ENCODE peak calls at places on chromosomes 7 and 10, in eight cellular contexts. One of them, this sample, is unnamed.
A peak's percentile ranks its signal among the peaks of the same experiment; 100 is the strongest.

GRCh38 chr7:99386584-99387238 is 12.2 kb downstream of the ARPC1B start:
- DNase-seq in RWPE2: no peak
- DNase-seq in ovary: no peak
- DNase-seq in fibroblast of mammary gland: peak; percentile 66
- DNase-seq in H9: no peak
- DNase-seq in HL-60: peak; percentile 63
- DNase-seq in HFFc6: peak; percentile 48
- DNase-seq in neural crest cell: no peak
- DNase-seq in this sample: no peak

GRCh38 chr10:126350216-126350992 is 37.9 kb downstream of the ADAM12 start:
- DNase-seq in ovary: no peak
- DNase-seq in HL-60: no peak
- DNase-seq in HFFc6: peak; percentile 94
- DNase-seq in RWPE2: peak; percentile 86
- DNase-seq in H9: no peak
- DNase-seq in neural crest cell: no peak
- DNase-seq in fibroblast of mammary gland: peak; percentile 92
- DNase-seq in this sample: no peak

GRCh38 chr10:110967645-110968044 is 48.2 kb downstream of the SHOC2 start:
- DNase-seq in H9: no peak
- DNase-seq in HFFc6: no peak
- DNase-seq in neural crest cell: no peak
- DNase-seq in ovary: no peak
- DNase-seq in HL-60: no peak
- DNase-seq in RWPE2: no peak
- DNase-seq in fibroblast of mammary gland: no peak
- DNase-seq in this sample: no peak

GRCh38 chr7:159035571-159036073 is 109.0 kb downstream of the VIPR2 start:
- DNase-seq in HL-60: no peak
- DNase-seq in ovary: no peak
- DNase-seq in fibroblast of mammary gland: no peak
- DNase-seq in H9: peak; percentile 27
- DNase-seq in neural crest cell: no peak
- DNase-seq in HFFc6: no peak
- DNase-seq in RWPE2: no peak
- DNase-seq in this sample: no peak

GRCh38 chr10:128124813-128125403 is 1.3 kb downstream of the MKI67 start:
- DNase-seq in ovary: no peak
- DNase-seq in neural crest cell: no peak
- DNase-seq in HL-60: no peak
- DNase-seq in fibroblast of mammary gland: no peak
- DNase-seq in H9: no peak
- DNase-seq in RWPE2: no peak
- DNase-seq in HFFc6: no peak
- DNase-seq in this sample: no peak

GRCh38 chr10:97124211-97124610 is 61.5 kb downstream of the SLIT1 start:
- DNase-seq in HFFc6: no peak
- DNase-seq in neural crest cell: no peak
- DNase-seq in RWPE2: no peak
- DNase-seq in HL-60: no peak
- DNase-seq in fibroblast of mammary gland: no peak
- DNase-seq in H9: no peak
- DNase-seq in ovary: no peak
- DNase-seq in this sample: no peak

GRCh38 chr7:30657131-30657530 is 25.1 kb downstream of the CRHR2 start:
- DNase-seq in neural crest cell: no peak
- DNase-seq in HFFc6: no peak
- DNase-seq in fibroblast of mammary gland: no peak
- DNase-seq in RWPE2: peak; percentile 22
- DNase-seq in H9: no peak
- DNase-seq in ovary: no peak
- DNase-seq in HL-60: no peak
- DNase-seq in this sample: peak; percentile 1

GRCh38 chr7:12696001-12696400 is 8.6 kb downstream of the ARL4A start:
- DNase-seq in HFFc6: no peak
- DNase-seq in RWPE2: no peak
- DNase-seq in H9: no peak
- DNase-seq in fibroblast of mammary gland: no peak
- DNase-seq in HL-60: no peak
- DNase-seq in neural crest cell: no peak
- DNase-seq in ovary: no peak
- DNase-seq in this sample: no peak

GRCh38 chr10:108783897-108784296 is 1139.4 kb downstream of the XPNPEP1 start:
- DNase-seq in HFFc6: peak; percentile 43
- DNase-seq in neural crest cell: peak; percentile 3
- DNase-seq in ovary: no peak
- DNase-seq in HL-60: peak; percentile 54
- DNase-seq in H9: peak; percentile 58
- DNase-seq in RWPE2: no peak
- DNase-seq in fibroblast of mammary gland: peak; percentile 77
- DNase-seq in this sample: no peak

GRCh38 chr10:86349474-86349873 is 17.1 kb downstream of the GRID1 start:
- DNase-seq in HFFc6: no peak
- DNase-seq in HL-60: no peak
- DNase-seq in ovary: no peak
- DNase-seq in H9: peak; percentile 87
- DNase-seq in neural crest cell: peak; percentile 34
- DNase-seq in RWPE2: peak; percentile 13
- DNase-seq in fibroblast of mammary gland: no peak
- DNase-seq in this sample: no peak

GRCh38 chr10:7545256-7545655 is 121.5 kb downstream of the ITIH5 start:
- DNase-seq in HL-60: no peak
- DNase-seq in RWPE2: no peak
- DNase-seq in ovary: no peak
- DNase-seq in HFFc6: no peak
- DNase-seq in neural crest cell: no peak
- DNase-seq in fibroblast of mammary gland: no peak
- DNase-seq in H9: no peak
- DNase-seq in this sample: no peak

GRCh38 chr10:7542189-7542914 is 124.4 kb downstream of the ITIH5 start:
- DNase-seq in HFFc6: no peak
- DNase-seq in fibroblast of mammary gland: no peak
- DNase-seq in neural crest cell: no peak
- DNase-seq in H9: no peak
- DNase-seq in RWPE2: no peak
- DNase-seq in ovary: no peak
- DNase-seq in HL-60: no peak
- DNase-seq in this sample: no peak

GRCh38 chr10:7538970-7539694 is 127.6 kb downstream of the ITIH5 start:
- DNase-seq in fibroblast of mammary gland: no peak
- DNase-seq in HFFc6: no peak
- DNase-seq in HL-60: no peak
- DNase-seq in ovary: no peak
- DNase-seq in RWPE2: no peak
- DNase-seq in H9: no peak
- DNase-seq in neural crest cell: no peak
- DNase-seq in this sample: no peak

GRCh38 chr10:7544203-7544602 is 122.6 kb downstream of the ITIH5 start:
- DNase-seq in fibroblast of mammary gland: peak; percentile 53
- DNase-seq in HL-60: no peak
- DNase-seq in neural crest cell: no peak
- DNase-seq in HFFc6: no peak
- DNase-seq in H9: no peak
- DNase-seq in ovary: no peak
- DNase-seq in RWPE2: no peak
- DNase-seq in this sample: no peak

DNA sequence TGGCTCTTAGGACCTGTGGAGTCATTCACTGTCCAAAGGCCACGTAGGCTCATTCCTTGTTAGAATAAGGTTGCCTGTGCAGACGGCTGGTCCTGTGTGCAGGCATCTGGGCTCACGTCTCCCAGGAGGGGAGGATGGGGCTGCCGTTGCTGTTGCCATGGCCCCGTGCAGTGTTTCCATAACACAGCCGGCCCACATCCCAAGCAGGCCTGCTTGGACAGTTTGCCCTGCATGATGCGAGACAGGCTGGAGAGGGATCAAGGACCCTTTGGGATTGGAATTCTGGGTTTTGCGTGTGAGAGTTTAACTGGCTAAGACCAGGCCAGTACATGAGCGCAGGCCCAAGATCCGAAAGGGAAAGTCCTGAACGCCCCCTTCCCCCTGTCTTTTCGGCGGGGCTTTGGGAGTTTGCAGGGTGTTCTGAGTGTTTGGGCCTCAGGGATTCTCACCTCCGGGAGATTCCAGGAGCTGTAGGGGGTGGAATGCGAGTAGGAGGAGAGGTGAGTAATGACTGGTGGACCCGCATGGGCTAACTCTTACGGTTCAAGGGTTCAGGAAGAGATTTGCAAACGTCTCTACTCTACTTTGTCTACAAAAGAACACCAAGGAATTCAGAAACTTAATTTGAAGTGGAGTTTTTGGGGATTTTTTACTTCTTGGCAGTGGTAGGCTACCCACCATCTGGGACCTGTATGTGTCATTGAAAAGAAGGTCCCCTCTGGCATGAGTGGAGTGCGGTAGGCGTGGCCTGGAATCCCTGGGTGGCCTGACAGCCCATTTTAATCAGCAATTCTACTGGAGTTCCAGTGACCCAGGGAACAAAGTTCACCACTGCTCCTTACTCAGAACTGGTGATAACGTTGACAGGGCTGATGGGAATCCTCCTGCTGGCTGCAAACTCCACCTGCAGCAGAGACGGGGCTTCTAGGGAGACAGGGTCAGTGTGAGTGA is 125.4 kb downstream of the ITIH5 start:
- DNase-seq in RWPE2: no peak
- DNase-seq in ovary: peak; percentile 75
- DNase-seq in neural crest cell: no peak
- DNase-seq in HL-60: no peak
- DNase-seq in HFFc6: no peak
- DNase-seq in fibroblast of mammary gland: peak; percentile 25
- DNase-seq in H9: peak; percentile 77
- DNase-seq in this sample: no peak
- TF ChIP-seq CTCF in RWPE2: no peak
- TF ChIP-seq CTCF in ovary: no peak
- TF ChIP-seq CTCF in neural crest cell: no peak
- TF ChIP-seq CTCF in HL-60: no peak
- TF ChIP-seq CTCF in HFFc6: no peak
- TF ChIP-seq CTCF in fibroblast of mammary gland: no peak
- TF ChIP-seq CTCF in H9: peak; percentile 51
- TF ChIP-seq CTCF in this sample: no peak

GRCh38 chr10:790821-791551 is 101.5 kb upstream of the DIP2C start:
- DNase-seq in neural crest cell: no peak
- DNase-seq in HL-60: no peak
- DNase-seq in HFFc6: no peak
- DNase-seq in H9: no peak
- DNase-seq in ovary: no peak
- DNase-seq in fibroblast of mammary gland: no peak
- DNase-seq in RWPE2: no peak
- DNase-seq in this sample: no peak

GRCh38 chr10:787933-788651 is 98.6 kb upstream of the DIP2C start:
- DNase-seq in HL-60: no peak
- DNase-seq in RWPE2: no peak
- DNase-seq in neural crest cell: no peak
- DNase-seq in fibroblast of mammary gland: peak; percentile 82
- DNase-seq in HFFc6: no peak
- DNase-seq in H9: no peak
- DNase-seq in ovary: no peak
- DNase-seq in this sample: no peak

GRCh38 chr10:786666-787512 is 97.4 kb upstream of the DIP2C start:
- DNase-seq in fibroblast of mammary gland: peak; percentile 13
- DNase-seq in HL-60: no peak
- DNase-seq in neural crest cell: no peak
- DNase-seq in H9: no peak
- DNase-seq in HFFc6: no peak
- DNase-seq in ovary: no peak
- DNase-seq in RWPE2: no peak
- DNase-seq in this sample: no peak

GRCh38 chr10:789831-790701 is 100.6 kb upstream of the DIP2C start:
- DNase-seq in fibroblast of mammary gland: no peak
- DNase-seq in HFFc6: no peak
- DNase-seq in H9: no peak
- DNase-seq in ovary: no peak
- DNase-seq in HL-60: no peak
- DNase-seq in RWPE2: no peak
- DNase-seq in neural crest cell: no peak
- DNase-seq in this sample: no peak

DNA sequence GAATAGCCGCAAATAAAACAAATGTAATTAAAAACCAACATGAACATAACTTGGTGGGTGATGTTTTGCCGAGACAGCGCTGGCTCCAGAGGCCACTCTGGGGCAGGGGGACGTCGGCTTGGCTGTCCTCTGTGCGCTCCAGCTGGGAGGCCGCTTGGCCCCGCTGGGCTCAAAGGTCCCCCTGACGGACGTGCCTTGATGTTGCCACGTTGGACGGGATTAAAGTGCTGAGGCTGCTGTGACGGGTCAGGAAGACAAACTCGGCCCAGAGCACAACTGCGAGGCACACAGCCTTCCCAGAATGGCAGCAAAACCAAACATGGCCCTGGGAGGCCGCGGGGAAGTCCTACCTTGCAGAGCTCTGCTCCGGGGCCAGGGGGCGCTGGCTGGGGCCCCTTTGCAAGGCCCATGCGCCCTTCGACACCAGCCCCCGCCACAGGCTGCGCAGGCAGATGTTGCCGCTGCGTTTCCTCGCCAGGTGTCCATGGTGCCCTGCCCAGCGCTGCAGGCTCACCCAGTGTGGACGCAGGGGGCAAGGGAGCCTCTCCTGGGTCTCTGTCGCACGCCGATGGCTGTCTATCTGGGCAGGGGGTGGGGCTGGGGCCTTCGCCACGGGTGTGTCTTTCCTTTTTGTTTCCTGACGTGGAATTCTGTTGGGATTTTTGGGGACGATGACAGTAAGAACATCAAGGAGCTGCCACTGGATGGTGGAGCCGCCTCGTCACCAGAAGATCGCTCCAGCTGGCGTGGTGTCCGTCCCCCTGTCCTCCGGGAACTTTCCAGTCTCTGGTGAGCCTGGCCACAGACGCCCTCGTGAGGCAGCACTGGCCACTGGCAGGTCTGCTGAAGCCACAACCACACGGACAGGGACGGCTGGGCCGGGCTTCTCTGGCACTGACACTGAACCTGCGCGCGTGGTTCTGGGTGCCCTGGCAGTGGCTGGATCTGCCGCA is 99.6 kb upstream of the DIP2C start:
- DNase-seq in H9: peak; percentile 90
- DNase-seq in ovary: peak; percentile 73
- DNase-seq in neural crest cell: peak; percentile 51
- DNase-seq in HL-60: no peak
- DNase-seq in fibroblast of mammary gland: no peak
- DNase-seq in RWPE2: no peak
- DNase-seq in HFFc6: peak; percentile 84
- DNase-seq in this sample: no peak
- TF ChIP-seq CTCF in H9: peak; percentile 84
- TF ChIP-seq CTCF in ovary: peak; percentile 66
- TF ChIP-seq CTCF in neural crest cell: peak; percentile 56
- TF ChIP-seq CTCF in HL-60: no peak
- TF ChIP-seq CTCF in fibroblast of mammary gland: no peak
- TF ChIP-seq CTCF in RWPE2: peak; percentile 78
- TF ChIP-seq CTCF in HFFc6: peak; percentile 76
- TF ChIP-seq CTCF in this sample: no peak

GRCh38 chr10:76779163-76779820 is 858.3 kb downstream of the KCNMA1 start:
- DNase-seq in RWPE2: no peak
- DNase-seq in neural crest cell: peak; percentile 12
- DNase-seq in fibroblast of mammary gland: peak; percentile 26
- DNase-seq in HFFc6: peak; percentile 15
- DNase-seq in ovary: no peak
- DNase-seq in H9: peak; percentile 28
- DNase-seq in HL-60: no peak
- DNase-seq in this sample: no peak
- TF ChIP-seq CTCF in RWPE2: no peak
- TF ChIP-seq CTCF in neural crest cell: peak; percentile 39
- TF ChIP-seq CTCF in fibroblast of mammary gland: peak; percentile 6
- TF ChIP-seq CTCF in HFFc6: peak; percentile 24
- TF ChIP-seq CTCF in ovary: no peak
- TF ChIP-seq CTCF in H9: peak; percentile 46
- TF ChIP-seq CTCF in HL-60: no peak
- TF ChIP-seq CTCF in this sample: no peak

GRCh38 chr7:7182156-7183060 is at the start of gene C1GALT1:
- DNase-seq in RWPE2: peak; percentile 96
- DNase-seq in neural crest cell: peak; percentile 86
- DNase-seq in ovary: peak; percentile 97
- DNase-seq in HL-60: peak; percentile 98
- DNase-seq in fibroblast of mammary gland: peak; percentile 95
- DNase-seq in HFFc6: peak; percentile 96
- DNase-seq in H9: peak; percentile 98
- DNase-seq in this sample: peak; percentile 96
- TF ChIP-seq CTCF in RWPE2: peak; percentile 49
- TF ChIP-seq CTCF in neural crest cell: peak; percentile 62
- TF ChIP-seq CTCF in ovary: peak; percentile 39
- TF ChIP-seq CTCF in HL-60: peak; percentile 30
- TF ChIP-seq CTCF in fibroblast of mammary gland: peak; percentile 45
- TF ChIP-seq CTCF in HFFc6: peak; percentile 60
- TF ChIP-seq CTCF in H9: peak; percentile 50
- TF ChIP-seq CTCF in this sample: peak; percentile 46

This sample was measured in natural killer cell.